ENCODE peak calls at places on chromosomes 12 and 14, in eight cellular contexts. Z, B, U, T, C, J, L and D are unnamed samples.

GRCh38 chr14:50397461-50398196 is 948 bp upstream of the CDKL1 start:
- DNase-seq in U (no peak), Z (no peak), J (no peak), B (no peak), L (no peak), T (no peak), C (no peak), D (no peak)

GRCh38 chr12:123897221-123897620 is 75.4 kb downstream of the CCDC92 start:
- DNase-seq in T (peak), Z (no peak), B (no peak), J (no peak), C (no peak), U (no peak), L (no peak), D (no peak)

GRCh38 chr14:91372680-91373495 is 44.7 kb downstream of the CCDC88C start:
- DNase-seq in U (no peak), L (peak), J (no peak), B (no peak), C (peak), Z (no peak), T (no peak), D (no peak)

GRCh38 chr14:34128665-34129064 is 177.8 kb upstream of the EGLN3 start:
- DNase-seq in Z (no peak), L (no peak), U (no peak), J (no peak), B (no peak), C (no peak), T (no peak), D (no peak)

GRCh38 chr12:53299101-53299453 is 418 bp upstream of the MYG1 start:
- DNase-seq in U (no peak), T (peak), C (no peak), L (peak), J (no peak), Z (no peak), B (peak), D (no peak)

GRCh38 chr12:97595423-97595822 is 132.8 kb downstream of the RMST start:
- DNase-seq in L (no peak), T (no peak), C (no peak), U (no peak), B (no peak), J (no peak), Z (no peak), D (no peak)

GRCh38 chr12:122021193-122021821 is 377 bp upstream of the BCL7A start:
- DNase-seq in Z (no peak), L (no peak), C (peak), T (no peak), J (no peak), U (peak), B (no peak), D (no peak)

GRCh38 chr14:89720741-89721315 is 233.7 kb downstream of the EFCAB11 start:
- DNase-seq in B (peak), L (peak), T (no peak), Z (no peak), U (no peak), C (no peak), J (no peak), D (peak)

GRCh38 chr12:52188658-52189057 is 3.2 kb downstream of the KRT80 start:
- DNase-seq in J (no peak), Z (no peak), U (no peak), B (no peak), L (no peak), T (no peak), C (no peak), D (no peak)

GRCh38 chr14:93894992-93895391 is 32.2 kb upstream of the FAM181A start:
- DNase-seq in Z (no peak), U (no peak), J (no peak), B (no peak), C (no peak), T (no peak), L (no peak), D (no peak)

GRCh38 chr12:49541911-49542505 is 3.2 kb downstream of the KCNH3 start:
- DNase-seq in T (peak), Z (no peak), U (no peak), C (no peak), B (no peak), L (no peak), J (no peak), D (no peak)

GRCh38 chr12:59142175-59142574 is 221.9 kb upstream of the LRIG3 start:
- DNase-seq in L (no peak), U (no peak), Z (no peak), B (no peak), C (no peak), T (no peak), J (no peak), D (no peak)

GRCh38 chr12:50314629-50315312 is 31.5 kb upstream of the LIMA1 start:
- DNase-seq in U (peak), L (no peak), T (peak), C (no peak), J (no peak), Z (no peak), B (no peak), D (peak)

GRCh38 chr12:58774731-58775130 is 145.6 kb downstream of the LRIG3 start:
- DNase-seq in L (no peak), J (no peak), T (no peak), U (no peak), B (no peak), Z (no peak), C (no peak), D (no peak)

GRCh38 chr14:62162998-62163589 is 400.9 kb downstream of the SNAPC1 start:
- DNase-seq in J (peak), C (peak), B (no peak), Z (no peak), T (peak), U (peak), L (no peak), D (peak)

GRCh38 chr14:96349286-96350075 is 13.7 kb downstream of the ATG2B start:
- DNase-seq in L (no peak), B (no peak), T (no peak), C (no peak), Z (no peak), U (no peak), J (no peak), D (no peak)

GRCh38 chr12:68587448-68587873 is 23.2 kb upstream of the RAP1B start:
- DNase-seq in J (no peak), C (no peak), Z (no peak), L (no peak), U (no peak), T (peak), B (peak), D (no peak)

GRCh38 chr14:34081126-34081575 is 130.3 kb upstream of the EGLN3 start:
- DNase-seq in Z (no peak), U (no peak), J (no peak), T (no peak), C (no peak), B (no peak), L (no peak), D (no peak)

GRCh38 chr12:128813883-128814282 is 9.9 kb downstream of the SLC15A4 start:
- DNase-seq in J (no peak), Z (no peak), L (no peak), C (no peak), U (no peak), T (no peak), B (no peak), D (no peak)

GRCh38 chr12:7667025-7667575 is 1.4 kb upstream of the APOBEC1 start:
- DNase-seq in L (no peak), Z (no peak), C (no peak), J (no peak), U (peak), T (peak), B (no peak), D (no peak)

GRCh38 chr12:10304161-10304574 is 3.5 kb upstream of the KLRD1 start:
- DNase-seq in C (no peak), J (no peak), B (no peak), L (no peak), Z (no peak), T (no peak), U (no peak), D (no peak)

GRCh38 chr12:232731-233614 is 19.0 kb upstream of the SLC6A12 start:
- DNase-seq in C (no peak), B (no peak), U (no peak), T (peak), Z (no peak), J (no peak), L (peak), D (no peak)

GRCh38 chr12:32598688-32599087 is 80.4 kb upstream of the DNM1L start:
- DNase-seq in J (no peak), U (no peak), C (no peak), L (no peak), Z (no peak), B (no peak), T (no peak), D (no peak)

GRCh38 chr12:124685689-124685993 is 118.2 kb upstream of the NCOR2 start:
- DNase-seq in J (no peak), U (no peak), T (no peak), Z (no peak), B (no peak), L (no peak), C (no peak), D (no peak)

GRCh38 chr12:53867216-53868012 is 71.2 kb upstream of the HOXC13 start:
- DNase-seq in L (no peak), J (no peak), U (peak), C (no peak), T (no peak), B (no peak), Z (no peak), D (no peak)